ENCODE peak calls at places on chromosomes 3 and 15, in five cellular contexts. J, U, Q, N and K are unnamed samples. For H3K4me1, the result is how much of the 10 kb centered on the place peaks cover.

GRCh38 chr3:110296885-110297284 is 774.7 kb upstream of the NECTIN3 start:
- DNase-seq in J (no peak), U (no peak), Q (no peak), N (no peak), K (no peak)

GRCh38 chr3:36832406-36832805 is 68.1 kb upstream of the DCLK3 start:
- DNase-seq in J (no peak), U (no peak), Q (no peak), N (no peak), K (no peak)

GRCh38 chr15:34271493-34271892 is 46.7 kb downstream of the EMC4 start:
- DNase-seq in J (no peak), U (no peak), Q (no peak), N (no peak), K (peak)

GRCh38 chr3:143302638-143303171 is 183.1 kb downstream of the CHST2 start:
- DNase-seq in J (no peak), U (no peak), Q (no peak), N (no peak), K (peak)

GRCh38 chr15:66657062-66658020 is 44.7 kb upstream of the SMAD6 start:
- DNase-seq in J (no peak), U (no peak), Q (no peak), N (no peak), K (no peak)

GRCh38 chr3:109687626-109688025 is 350.3 kb upstream of the DPPA4 start:
- DNase-seq in J (no peak), U (no peak), Q (no peak), N (no peak), K (no peak)

GRCh38 chr3:34856577-34856976 is 782.7 kb upstream of the ARPP21 start:
- DNase-seq in J (no peak), U (no peak), Q (no peak), N (no peak), K (no peak)

GRCh38 chr3:162390891-162391290 is 894.3 kb downstream of the OTOL1 start:
- DNase-seq in J (no peak), U (no peak), Q (no peak), N (no peak), K (no peak)

GRCh38 chr3:186002884-186003472 is 65.2 kb upstream of the TRA2B start:
- DNase-seq in J (no peak), U (no peak), Q (no peak), N (no peak), K (no peak)

GRCh38 chr3:64571982-64572381 is 115.8 kb downstream of the ADAMTS9 start:
- DNase-seq in J (no peak), U (no peak), Q (no peak), N (no peak), K (no peak)

GRCh38 chr3:177538743-177539730 is 341.8 kb upstream of the TBL1XR1 start:
- DNase-seq in J (no peak), U (no peak), Q (no peak), N (no peak), K (no peak)

GRCh38 chr3:189967254-189967865 is 153.3 kb downstream of the P3H2 start:
- DNase-seq in J (no peak), U (no peak), Q (no peak), N (no peak), K (no peak)

GRCh38 chr3:43425829-43426228 is 139.5 kb downstream of the SNRK start:
- DNase-seq in J (no peak), U (no peak), Q (no peak), N (no peak), K (no peak)

GRCh38 chr3:53820756-53821580 is 25.3 kb downstream of the CHDH start:
- DNase-seq in J (no peak), U (no peak), Q (peak), N (peak), K (peak)
- H3K4me1 ChIP-seq in J (under half), U (under half), Q (under half), N (under half), K (under half)

GRCh38 chr15:74957301-74958035 is 896 bp upstream of the RPP25 start:
- DNase-seq in J (no peak), U (no peak), Q (no peak), N (no peak), K (peak)
- H3K4me1 ChIP-seq in J (under half), U (under half), Q (under half), N (half or more), K (under half)

GRCh38 chr15:93046120-93046519 is 42.9 kb downstream of the RGMA start:
- DNase-seq in J (no peak), U (no peak), Q (no peak), N (no peak), K (no peak)
- H3K4me1 ChIP-seq in J (under half), U (under half), Q (under half), N (under half), K (under half)

GRCh38 chr3:14363379-14363778 is 39.0 kb upstream of the SLC6A6 start:
- DNase-seq in J (no peak), U (no peak), Q (no peak), N (no peak), K (no peak)
- H3K4me1 ChIP-seq in J (under half), U (under half), Q (under half), N (under half), K (under half)

GRCh38 chr3:50321146-50321843 is 1.2 kb downstream of the HYAL2 start:
- DNase-seq in J (peak), U (peak), Q (peak), N (peak), K (peak)
- H3K4me1 ChIP-seq in J (under half), U (under half), Q (under half), N (half or more), K (half or more)

GRCh38 chr15:70094690-70095311 is 2.9 kb downstream of the TLE3 start:
- DNase-seq in J (no peak), U (no peak), Q (no peak), N (no peak), K (no peak)

GRCh38 chr15:70093481-70094309 is 4.0 kb downstream of the TLE3 start:
- DNase-seq in J (no peak), U (no peak), Q (peak), N (peak), K (no peak)

GRCh38 chr15:70091649-70092461 is 5.9 kb downstream of the TLE3 start:
- DNase-seq in J (peak), U (no peak), Q (no peak), N (peak), K (no peak)

GRCh38 chr15:70092462-70092850 is 5.3 kb downstream of the TLE3 start:
- DNase-seq in J (no peak), U (no peak), Q (no peak), N (no peak), K (no peak)

DNA sequence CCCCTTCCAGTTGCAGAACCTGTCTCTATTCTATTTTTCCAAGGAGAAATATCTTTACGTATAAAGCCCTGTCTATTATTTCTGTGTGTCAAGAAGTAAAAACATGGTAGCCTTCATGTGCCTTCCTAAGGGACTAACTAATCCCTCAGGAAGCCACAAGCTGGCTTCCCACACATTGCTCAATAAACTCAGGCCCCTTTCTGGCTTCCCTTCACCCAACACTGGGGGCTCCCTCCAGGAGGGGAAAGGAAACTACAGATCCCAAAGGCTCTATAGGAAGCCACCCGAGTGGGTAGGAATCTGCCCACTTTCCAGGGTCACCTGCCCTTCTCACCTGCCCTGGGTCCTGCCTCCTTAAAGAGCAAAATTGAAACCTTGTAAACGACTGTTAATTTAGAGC is 4.6 kb downstream of the TLE3 start:
- DNase-seq in J (no peak), U (no peak), Q (no peak), N (no peak), K (no peak)
- H3K4me1 ChIP-seq in J (half or more), U (half or more), Q (under half), N (half or more), K (half or more)

GRCh38 chr3:172191629-172192028 is 152.3 kb downstream of the FNDC3B start:
- DNase-seq in J (no peak), U (no peak), Q (no peak), N (no peak), K (no peak)
- H3K4me1 ChIP-seq in J (under half), U (under half), Q (under half), N (under half), K (under half)